ENCODE peak calls at places on chromosomes 11 and 22, in six cellular contexts. U is CD8-positive, alpha-beta memory T cell; E is cardiac fibroblast; A is CD8-positive, alpha-beta T cell; M is heart right ventricle; P is astrocyte of the spinal cord. Q is an unnamed sample.

GRCh38 chr11:130115218-130115617 is 44.4 kb upstream of the ST14 start:
- DNase-seq in U (no peak), E (peak; percentile 63), A (no peak), M (no peak), P (peak; percentile 67), Q (no peak)

GRCh38 chr11:134237557-134237922 is 13.1 kb downstream of the VPS26B start:
- DNase-seq in U (no peak), E (no peak), A (no peak), M (no peak), P (no peak), Q (no peak)

GRCh38 chr11:45022294-45023064 is 71.8 kb upstream of the TP53I11 start:
- DNase-seq in U (no peak), E (no peak), A (peak; percentile 40), M (no peak), P (no peak), Q (no peak)

GRCh38 chr11:110086892-110087309 is 6.3 kb upstream of the ZC3H12C start:
- DNase-seq in U (no peak), E (peak; percentile 95), A (no peak), M (no peak), P (no peak), Q (no peak)

GRCh38 chr11:2694495-2694894 is 5.3 kb downstream of the KCNQ1OT1 start:
- DNase-seq in U (no peak), E (no peak), A (no peak), M (no peak), P (no peak), Q (no peak)

GRCh38 chr11:79314906-79315689 is 125.7 kb downstream of the TENM4 start:
- DNase-seq in U (no peak), E (peak; percentile 19), A (no peak), M (no peak), P (peak; percentile 13), Q (no peak)

GRCh38 chr22:36055376-36056310 is 27.0 kb upstream of the RBFOX2 start:
- DNase-seq in U (no peak), E (no peak), A (no peak), M (peak; percentile 17), P (peak; percentile 41), Q (peak; percentile 73)

GRCh38 chr11:429391-429790 is 12.4 kb downstream of the ANO9 start:
- DNase-seq in U (peak; percentile 46), E (no peak), A (no peak), M (no peak), P (no peak), Q (no peak)

GRCh38 chr11:66068154-66068821 is 1.8 kb upstream of the PACS1 start:
- DNase-seq in U (peak; percentile 82), E (peak; percentile 79), A (peak; percentile 85), M (peak; percentile 71), P (peak; percentile 62), Q (peak; percentile 79)

GRCh38 chr11:58654079-58654907 is 31.8 kb downstream of the CNTF start:
- DNase-seq in U (peak; percentile 78), E (peak; percentile 80), A (peak; percentile 85), M (peak; percentile 63), P (peak; percentile 75), Q (peak; percentile 41)

GRCh38 chr11:10328314-10329090 is 23.6 kb downstream of the ADM start:
- DNase-seq in U (no peak), E (peak; percentile 74), A (no peak), M (no peak), P (peak; percentile 87), Q (no peak)

GRCh38 chr11:121592708-121593107 is 139.9 kb upstream of the SORL1-AS1 start:
- DNase-seq in U (no peak), E (peak; percentile 28), A (no peak), M (no peak), P (no peak), Q (no peak)

GRCh38 chr22:25111579-25112517 is 87.8 kb upstream of the CRYBB3 start:
- DNase-seq in U (no peak), E (no peak), A (no peak), M (no peak), P (no peak), Q (no peak)

GRCh38 chr11:48025983-48026340 is 45.6 kb downstream of the PTPRJ start:
- DNase-seq in U (no peak), E (no peak), A (no peak), M (no peak), P (no peak), Q (no peak)

GRCh38 chr11:74319139-74319538 is 7.7 kb upstream of the P4HA3 start:
- DNase-seq in U (no peak), E (peak; percentile 99), A (no peak), M (no peak), P (peak; percentile 94), Q (peak; percentile 42)

GRCh38 chr11:107198490-107199007 is 180.3 kb upstream of the GUCY1A2 start:
- DNase-seq in U (no peak), E (no peak), A (no peak), M (no peak), P (no peak), Q (no peak)

GRCh38 chr11:1180171-1180570 is 22.4 kb downstream of the MUC5AC start:
- DNase-seq in U (peak; percentile 26), E (no peak), A (no peak), M (no peak), P (no peak), Q (no peak)

GRCh38 chr11:45100338-45100737 is 46.1 kb upstream of the PRDM11 start:
- DNase-seq in U (no peak), E (peak; percentile 50), A (peak; percentile 42), M (no peak), P (no peak), Q (peak; percentile 33)

GRCh38 chr11:68579455-68579854 is 104.9 kb upstream of the GAL start:
- DNase-seq in U (no peak), E (peak; percentile 53), A (no peak), M (no peak), P (peak; percentile 25), Q (no peak)

GRCh38 chr11:41456288-41456687 is 3.2 kb downstream of the LRRC4C start:
- DNase-seq in U (no peak), E (no peak), A (no peak), M (no peak), P (no peak), Q (no peak)

GRCh38 chr11:830295-831131 is 2.2 kb upstream of the CD151 start:
- DNase-seq in U (peak; percentile 77), E (no peak), A (peak; percentile 75), M (peak; percentile 81), P (peak; percentile 66), Q (no peak)

GRCh38 chr22:19147193-19147780 is 2.8 kb downstream of the GSC2 start:
- DNase-seq in U (no peak), E (no peak), A (no peak), M (no peak), P (no peak), Q (no peak)

GRCh38 chr22:19142394-19142793 is 2.1 kb downstream of the ESS2 start:
- DNase-seq in U (no peak), E (no peak), A (no peak), M (no peak), P (no peak), Q (no peak)

GRCh38 chr22:19143212-19143611 is 1.2 kb downstream of the ESS2 start:
- DNase-seq in U (no peak), E (no peak), A (no peak), M (no peak), P (no peak), Q (no peak)

GRCh38 chr22:19146215-19146968 is 1.9 kb upstream of the ESS2 start:
- DNase-seq in U (no peak), E (no peak), A (no peak), M (no peak), P (no peak), Q (no peak)

DNA sequence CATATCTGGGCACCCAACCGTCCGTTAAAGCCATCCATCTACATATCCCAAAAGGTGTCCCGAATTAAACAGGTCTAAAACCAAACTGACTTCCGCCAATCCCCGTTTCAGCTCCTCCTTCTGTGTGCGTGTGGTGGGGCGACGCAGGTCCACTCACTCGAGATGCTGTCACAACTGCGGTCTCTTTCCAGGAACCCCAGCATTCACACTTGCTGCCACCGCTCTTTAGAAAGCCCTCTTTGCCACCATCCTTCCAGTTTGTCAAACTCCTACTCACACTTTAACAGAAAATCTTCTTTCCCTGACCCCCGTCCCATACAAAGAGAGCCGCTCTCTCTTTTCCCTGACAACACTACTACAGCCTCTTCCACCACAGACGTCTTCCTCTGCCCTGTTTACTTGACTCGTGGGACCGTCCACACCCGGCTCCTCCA is 467 bp downstream of the ESS2 start:
- DNase-seq in U (peak; percentile 58), E (peak; percentile 18), A (no peak), M (no peak), P (no peak), Q (no peak)
- H3K4me3 ChIP-seq in U (peak overlapping the region; percentile 84), E (peak overlapping the region; percentile 63), A (peak overlapping the region; percentile 97), M (peak overlapping the region; percentile 69), P (peak overlapping the region; percentile 98), Q (peak overlapping the region; percentile 57)

GRCh38 chr11:64022125-64022784 is 13.5 kb upstream of the FLRT1 start:
- DNase-seq in U (no peak), E (no peak), A (no peak), M (no peak), P (no peak), Q (no peak)
- H3K4me3 ChIP-seq in U (no peak overlapping the region), E (no peak overlapping the region), A (no peak overlapping the region), M (no peak overlapping the region), P (no peak overlapping the region), Q (no peak overlapping the region)

DNA sequence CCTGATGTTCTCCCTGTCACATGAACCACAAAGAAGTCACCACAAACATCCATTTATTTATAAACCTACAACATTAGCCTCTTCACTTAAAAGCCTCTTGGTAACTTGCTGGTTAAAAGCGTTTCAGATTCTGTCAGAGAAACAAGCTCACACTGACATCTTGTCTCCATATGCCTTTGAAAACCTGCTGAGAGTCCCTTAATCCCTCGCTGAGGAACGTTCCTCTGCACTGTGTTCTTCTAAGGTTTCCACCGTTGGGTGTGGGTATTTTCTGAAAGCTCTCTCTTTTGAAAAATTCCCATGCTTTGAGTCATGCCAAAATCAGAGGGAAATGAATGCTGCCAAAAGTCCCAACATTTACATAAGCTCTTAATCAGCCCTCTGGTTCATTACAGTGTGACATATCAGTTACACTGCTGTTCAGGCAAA is 149.8 kb downstream of the CCDC34 start:
- DNase-seq in U (no peak), E (peak; percentile 91), A (no peak), M (peak; percentile 21), P (peak; percentile 92), Q (peak; percentile 71)
- H3K4me3 ChIP-seq in U (no peak overlapping the region), E (no peak overlapping the region), A (no peak overlapping the region), M (no peak overlapping the region), P (no peak overlapping the region), Q (no peak overlapping the region)

GRCh38 chr11:63609536-63609935 is 4.7 kb downstream of the PLAAT3 start:
- DNase-seq in U (no peak), E (no peak), A (no peak), M (peak; percentile 56), P (no peak), Q (no peak)

GRCh38 chr11:63612181-63612580 is 2.1 kb downstream of the PLAAT3 start:
- DNase-seq in U (no peak), E (peak; percentile 5), A (no peak), M (no peak), P (no peak), Q (no peak)

GRCh38 chr11:63609971-63610580 is 4.2 kb downstream of the PLAAT3 start:
- DNase-seq in U (no peak), E (no peak), A (no peak), M (no peak), P (peak; percentile 10), Q (peak; percentile 70)

GRCh38 chr11:63610604-63611394 is 3.4 kb downstream of the PLAAT3 start:
- DNase-seq in U (no peak), E (peak; percentile 9), A (no peak), M (peak; percentile 23), P (peak; percentile 84), Q (peak; percentile 87)

DNA sequence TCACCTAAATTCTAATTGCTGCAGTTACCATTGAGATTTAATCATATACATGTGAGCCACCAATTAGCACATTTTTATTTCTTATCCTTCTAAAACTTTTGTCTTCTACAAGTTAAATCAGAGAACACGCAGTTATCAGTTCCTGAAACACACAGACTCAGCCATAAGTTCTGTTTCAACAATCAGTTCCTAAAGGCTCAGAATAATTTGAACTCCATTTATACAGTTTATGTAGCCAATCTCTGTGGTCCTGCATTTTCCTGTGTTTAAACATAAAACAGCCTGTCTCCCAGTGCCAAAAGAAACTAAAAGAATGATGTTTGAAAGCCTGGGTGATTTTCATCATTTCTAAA is 2.9 kb downstream of the PLAAT3 start:
- DNase-seq in U (no peak), E (no peak), A (no peak), M (no peak), P (peak; percentile 8), Q (no peak)
- H3K4me3 ChIP-seq in U (no peak overlapping the region), E (no peak overlapping the region), A (no peak overlapping the region), M (no peak overlapping the region), P (no peak overlapping the region), Q (no peak overlapping the region)

Q was measured in SJSA1.